ENCODE peak calls at places on chromosomes 5 and 9, in four cellular contexts. W is mesenchymal stem cell, C is IMR-90, X is neuronal stem cell. Q is an unnamed sample.
A peak's percentile ranks its signal among the peaks of the same experiment; 100 is the strongest.

GRCh38 chr5:145936401-145937131 is at the start of gene SH3RF2:
- DNase-seq in X (peak; percentile 78), C (peak; percentile 73), W (peak; percentile 74), Q (peak; percentile 97)

GRCh38 chr9:106693546-106693945 is 169.4 kb upstream of the ZNF462 start:
- DNase-seq in C (no peak), X (no peak), W (no peak), Q (no peak)

GRCh38 chr5:153654444-153654843 is 164.0 kb downstream of the GRIA1 start:
- DNase-seq in C (peak; percentile 11), X (no peak), W (no peak), Q (no peak)

GRCh38 chr5:30502277-30502676 is 691.2 kb upstream of the CDH6 start:
- DNase-seq in C (peak; percentile 52), X (no peak), W (peak; percentile 60), Q (no peak)

GRCh38 chr5:98016771-98017170 is 756.7 kb upstream of the RGMB start:
- DNase-seq in X (no peak), W (peak; percentile 57), C (peak; percentile 41), Q (no peak)

GRCh38 chr5:131164161-131164930 is 710 bp downstream of the HINT1 start:
- DNase-seq in X (peak; percentile 64), W (peak; percentile 82), C (peak; percentile 84), Q (peak; percentile 61)

GRCh38 chr9:134243778-134244467 is 79.6 kb upstream of the RNU6ATAC start:
- DNase-seq in X (no peak), C (peak; percentile 59), W (peak; percentile 58), Q (no peak)

GRCh38 chr5:169610606-169611005 is 26.5 kb upstream of the DOCK2 start:
- DNase-seq in C (peak; percentile 39), X (no peak), W (no peak), Q (no peak)

GRCh38 chr9:93058357-93059096 is at the start of gene SUSD3:
- DNase-seq in C (no peak), W (peak; percentile 9), X (peak; percentile 77), Q (peak; percentile 89)

GRCh38 chr9:36164361-36164760 is 4.8 kb upstream of the CCIN start:
- DNase-seq in C (no peak), X (no peak), W (no peak), Q (no peak)

GRCh38 chr9:36163840-36164175 is 5.4 kb upstream of the CCIN start:
- DNase-seq in X (no peak), W (peak; percentile 47), C (peak; percentile 52), Q (no peak)

GRCh38 chr9:36164989-36165388 is 4.2 kb upstream of the CCIN start:
- DNase-seq in C (no peak), W (no peak), X (no peak), Q (peak; percentile 43)

GRCh38 chr9:36162211-36162610 is 7.0 kb upstream of the CCIN start:
- DNase-seq in C (no peak), X (no peak), W (no peak), Q (no peak)

GRCh38 chr9:36163049-36163839 is 5.9 kb upstream of the CCIN start:
- DNase-seq in C (peak; percentile 86), X (no peak), W (peak; percentile 84), Q (peak; percentile 92)
- H3K14ac ChIP-seq in C (peak overlapping the region; percentile 87), X (no peak overlapping the region), W (no peak overlapping the region), Q (peak overlapping the region; percentile 40)

GRCh38 chr5:122753500-122753899 is 21.4 kb upstream of the SNX2 start:
- DNase-seq in W (no peak), X (no peak), C (peak; percentile 28), Q (no peak)

GRCh38 chr5:122755740-122756139 is 19.1 kb upstream of the SNX2 start:
- DNase-seq in X (no peak), C (peak; percentile 36), W (no peak), Q (no peak)

GRCh38 chr5:122757268-122757667 is 17.6 kb upstream of the SNX2 start:
- DNase-seq in C (no peak), W (no peak), X (no peak), Q (no peak)

GRCh38 chr5:122756263-122756911 is 18.5 kb upstream of the SNX2 start:
- DNase-seq in W (peak; percentile 61), X (no peak), C (peak; percentile 80), Q (no peak)

GRCh38 chr5:122751293-122751753 is 23.6 kb upstream of the SNX2 start:
- DNase-seq in C (peak; percentile 17), W (peak; percentile 76), X (no peak), Q (peak; percentile 81)
- H2AK5ac ChIP-seq in C (no peak overlapping the region), W (no peak overlapping the region), X (no peak overlapping the region), Q (no peak overlapping the region)

GRCh38 chr9:91177661-91178280 is 183.9 kb downstream of the AUH start:
- DNase-seq in W (no peak), C (peak; percentile 65), X (no peak), Q (no peak)

GRCh38 chr9:91179237-91180138 is 182.2 kb downstream of the AUH start:
- DNase-seq in X (no peak), C (peak; percentile 96), W (peak; percentile 49), Q (no peak)

GRCh38 chr9:91180240-91180929 is 181.3 kb downstream of the AUH start:
- DNase-seq in C (no peak), X (no peak), W (no peak), Q (no peak)

GRCh38 chr9:91177081-91177480 is 184.6 kb downstream of the AUH start:
- DNase-seq in C (no peak), X (no peak), W (no peak), Q (no peak)

GRCh38 chr9:91178281-91179236 is 183.2 kb downstream of the AUH start:
- DNase-seq in W (no peak), X (no peak), C (no peak), Q (no peak)
- H3K14ac ChIP-seq in W (no peak overlapping the region), X (peak overlapping the region; percentile 64), C (peak overlapping the region; percentile 84), Q (no peak overlapping the region)

GRCh38 chr5:10628601-10629000 is 64.7 kb downstream of the ANKRD33B start:
- DNase-seq in C (no peak), W (no peak), X (no peak), Q (no peak)
- H2AK5ac ChIP-seq in C (no peak overlapping the region), W (peak overlapping the region; percentile 21), X (peak overlapping the region; percentile 9), Q (no peak overlapping the region)

DNA sequence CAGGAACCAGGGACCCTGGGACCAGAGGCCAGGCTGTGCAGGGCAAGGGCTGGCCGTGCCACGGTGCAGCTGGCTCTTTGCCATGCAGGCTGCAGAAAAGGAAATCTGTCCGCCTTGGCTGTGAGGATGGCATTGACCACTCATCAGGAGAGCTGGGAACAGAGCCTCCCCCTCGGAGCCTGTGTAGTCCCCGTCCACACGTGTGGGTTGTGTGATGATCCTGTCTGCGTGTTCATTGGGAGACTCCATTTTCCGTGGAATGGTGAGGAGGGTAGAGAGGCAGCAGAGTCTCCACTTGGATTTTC is 47.7 kb downstream of the EHMT1 start:
- DNase-seq in X (no peak), W (no peak), C (no peak), Q (no peak)
- H3K14ac ChIP-seq in X (no peak overlapping the region), W (no peak overlapping the region), C (no peak overlapping the region), Q (peak overlapping the region; percentile 85)

DNA sequence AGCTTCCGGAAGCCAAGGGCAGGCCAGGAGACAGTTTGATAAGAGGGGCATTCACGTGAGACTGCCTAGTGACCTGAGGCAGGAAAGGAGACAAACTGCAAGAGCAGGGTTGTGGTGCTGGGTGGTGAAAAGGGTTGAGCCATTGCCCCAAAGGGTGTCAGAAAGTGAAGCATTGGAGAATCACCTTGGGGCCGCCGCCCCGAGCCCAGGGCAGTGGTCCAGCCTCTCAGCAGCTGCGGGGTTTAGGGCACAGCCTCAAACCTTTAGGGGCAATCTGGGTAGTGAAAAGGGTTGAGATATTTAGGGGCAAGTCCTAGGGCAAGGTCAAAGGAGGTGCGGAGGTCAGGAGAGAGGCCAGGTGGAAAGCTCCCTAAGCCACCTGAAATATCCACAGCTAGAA is 10.4 kb upstream of the ANKRD33B start:
- DNase-seq in W (no peak), C (no peak), X (no peak), Q (no peak)
- H2AK5ac ChIP-seq in W (peak overlapping the region; percentile 83), C (peak overlapping the region; percentile 41), X (no peak overlapping the region), Q (no peak overlapping the region)

DNA sequence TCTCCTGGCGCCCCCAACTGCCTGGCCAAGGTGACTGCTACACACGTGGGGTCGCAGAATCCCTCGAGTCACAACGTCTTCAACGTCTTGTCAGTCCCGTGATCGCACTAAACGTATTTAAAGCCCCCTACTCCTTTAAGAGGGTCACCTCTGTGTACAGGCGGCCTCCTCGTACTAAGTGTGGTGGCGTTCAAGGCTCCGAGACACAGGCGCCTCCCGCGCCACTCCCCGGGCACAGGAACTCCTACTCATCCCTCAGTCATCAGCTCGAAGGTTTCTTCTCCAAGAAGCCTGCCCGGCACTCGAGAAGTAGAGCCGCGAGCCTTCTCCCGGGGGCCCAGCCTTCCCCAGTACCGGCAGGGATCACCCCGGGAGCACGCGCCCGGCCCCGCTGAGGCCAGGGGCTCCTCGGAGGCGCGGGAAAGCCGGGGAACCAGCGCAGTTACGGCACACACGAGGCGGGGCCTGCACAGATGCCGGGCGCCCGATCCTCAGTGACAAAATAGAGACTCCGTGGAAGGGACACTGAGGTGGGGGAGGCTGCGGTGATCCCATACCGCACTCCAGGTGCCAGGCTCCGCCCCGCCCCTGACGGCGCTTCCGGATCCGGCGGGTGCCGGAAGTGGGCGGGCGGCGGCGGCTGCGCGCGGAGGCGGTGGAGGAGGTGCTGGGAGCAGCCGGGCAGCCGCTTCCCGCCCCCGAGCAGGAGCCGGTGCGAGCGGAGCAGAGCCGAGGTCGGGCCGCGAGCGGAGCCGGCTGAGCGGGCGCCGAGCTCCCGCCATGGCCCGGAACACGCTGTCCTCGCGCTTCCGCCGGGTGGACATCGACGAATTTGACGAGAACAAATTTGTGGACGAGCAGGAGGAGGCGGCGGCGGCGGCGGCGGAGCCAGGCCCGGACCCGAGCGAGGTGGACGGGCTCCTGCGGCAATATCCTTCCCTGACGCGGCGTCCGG is 6.9 kb downstream of the ARPC5L start:
- DNase-seq in X (peak; percentile 72), C (peak; percentile 71), W (peak; percentile 84), Q (peak; percentile 84)
- H3K14ac ChIP-seq in X (peak overlapping the region; percentile 79), C (peak overlapping the region; percentile 97), W (peak overlapping the region; percentile 29), Q (peak overlapping the region; percentile 96)

GRCh38 chr9:124861342-124862229 is at the start of the genes ARPC5L and RPL35:
- DNase-seq in C (peak; percentile 89), X (peak; percentile 91), W (peak; percentile 94), Q (peak; percentile 94)
- H2AK5ac ChIP-seq in C (peak within 1 kb of the TSS; percentile 95), X (peak within 1 kb of the TSS; percentile 99), W (peak within 1 kb of the TSS; percentile 57), Q (no peak within 1 kb of the TSS)